ENCODE peak calls at places on chromosomes 3 and 15, in four cellular contexts. X is K562, L is HCT116, Q is HepG2. Y is an unnamed sample.

GRCh38 chr3:179450901-179451334 is 352 bp downstream of the GNB4 start:
- DNase-seq in Q (no peak), L (no peak), X (peak), Y (no peak)

GRCh38 chr3:119323401-119324107 is 29.4 kb downstream of the ARHGAP31 start:
- DNase-seq in X (no peak), Q (no peak), L (no peak), Y (no peak)

GRCh38 chr15:77853008-77853328 is 220.3 kb upstream of the LINGO1 start:
- DNase-seq in L (no peak), X (no peak), Q (no peak), Y (no peak)

GRCh38 chr3:58049143-58049785 is 41.0 kb downstream of the FLNB start:
- DNase-seq in X (peak), Q (peak), L (peak), Y (no peak)

GRCh38 chr15:53665930-53666329 is 93.5 kb downstream of the WDR72 start:
- DNase-seq in X (no peak), Q (peak), L (no peak), Y (no peak)

GRCh38 chr3:120498947-120499346 is 48.2 kb upstream of the FSTL1 start:
- DNase-seq in X (no peak), L (no peak), Q (no peak), Y (no peak)

GRCh38 chr3:24135280-24135679 is 190.2 kb downstream of the NR1D2 start:
- DNase-seq in Q (no peak), X (no peak), L (no peak), Y (no peak)

GRCh38 chr3:81741214-81741613 is 20.2 kb downstream of the GBE1 start:
- DNase-seq in Q (no peak), L (no peak), X (no peak), Y (no peak)

GRCh38 chr15:74893627-74894026 is 3.8 kb downstream of the MPI start:
- DNase-seq in Q (no peak), X (no peak), L (no peak), Y (no peak)

GRCh38 chr15:78620839-78621421 is at the start of gene CHRNA3:
- DNase-seq in Q (no peak), L (no peak), X (no peak), Y (peak)

DNA sequence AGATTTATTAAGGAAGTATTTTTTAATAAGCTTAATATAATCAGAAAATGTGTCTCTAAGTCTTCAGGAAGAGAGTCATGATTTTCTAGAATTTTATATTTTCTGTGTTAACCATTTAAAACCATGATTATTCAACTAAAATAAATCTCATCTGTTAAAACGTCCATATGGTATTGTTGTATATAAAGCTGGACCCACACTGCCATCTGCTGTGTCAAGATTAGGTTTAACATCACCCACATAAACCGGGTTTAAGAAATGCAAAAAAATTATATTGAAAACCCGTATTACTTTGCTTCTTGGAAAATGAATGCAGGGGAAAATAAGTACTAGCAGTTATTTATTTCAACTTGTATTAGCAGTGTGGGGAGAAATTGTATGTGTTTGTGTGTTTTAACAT is 9.5 kb upstream of the CCDC66 start:
- DNase-seq in L (peak), X (no peak), Q (no peak), Y (peak)
- TF ChIP-seq YY1 in L (no peak), X (no peak), Q (no peak), Y (no peak)

GRCh38 chr3:185729335-185729715 is 95.5 kb downstream of the IGF2BP2 start:
- DNase-seq in L (no peak), Q (no peak), X (no peak), Y (no peak)

GRCh38 chr3:185726254-185726967 is 98.4 kb downstream of the IGF2BP2 start:
- DNase-seq in Q (peak), L (no peak), X (no peak), Y (no peak)

GRCh38 chr3:185727873-185728272 is 97.0 kb downstream of the IGF2BP2 start:
- DNase-seq in Q (no peak), X (no peak), L (no peak), Y (no peak)

GRCh38 chr3:185730550-185730949 is 94.3 kb downstream of the IGF2BP2 start:
- DNase-seq in L (no peak), Q (no peak), X (no peak), Y (no peak)

GRCh38 chr3:185728630-185729334 is 96.1 kb downstream of the IGF2BP2 start:
- DNase-seq in L (no peak), X (no peak), Q (no peak), Y (no peak)
- TF ChIP-seq YY1 in L (no peak), X (no peak), Q (no peak), Y (peak)

DNA sequence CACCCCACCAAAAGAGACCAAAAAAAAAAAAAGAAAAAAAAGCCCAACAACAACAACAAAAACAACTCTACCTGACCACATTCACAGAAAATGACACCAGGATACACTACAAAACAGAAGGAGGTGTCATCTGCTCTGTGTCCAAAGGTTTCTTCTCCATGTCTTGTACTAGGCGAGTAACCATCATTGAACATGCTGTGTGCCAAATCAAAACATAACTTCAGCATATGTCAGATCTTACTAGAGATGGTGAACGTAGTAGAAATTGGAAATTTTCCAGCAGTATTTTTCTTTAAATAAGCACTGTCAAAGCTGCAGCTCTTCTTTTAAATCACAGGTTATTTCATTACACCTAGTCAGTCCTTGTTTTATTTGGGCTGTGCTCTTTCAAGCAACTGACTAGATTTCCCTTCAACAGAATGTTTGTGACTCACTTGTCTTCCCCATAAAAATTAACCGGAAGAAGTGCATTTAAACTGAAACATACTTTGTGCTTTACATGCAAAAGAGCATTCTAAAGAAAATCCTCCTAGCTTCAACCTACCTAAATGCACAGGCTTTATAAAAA is 46.5 kb downstream of the MSL2 start:
- DNase-seq in Q (no peak), X (no peak), L (no peak), Y (no peak)
- TF ChIP-seq YY1 in Q (no peak), X (no peak), L (no peak), Y (no peak)

GRCh38 chr3:196967412-196968232 is 1.0 kb downstream of the PIGZ start:
- DNase-seq in X (no peak), L (no peak), Q (no peak), Y (no peak)
- TF ChIP-seq YY1 in X (no peak), L (no peak), Q (no peak), Y (no peak)

DNA sequence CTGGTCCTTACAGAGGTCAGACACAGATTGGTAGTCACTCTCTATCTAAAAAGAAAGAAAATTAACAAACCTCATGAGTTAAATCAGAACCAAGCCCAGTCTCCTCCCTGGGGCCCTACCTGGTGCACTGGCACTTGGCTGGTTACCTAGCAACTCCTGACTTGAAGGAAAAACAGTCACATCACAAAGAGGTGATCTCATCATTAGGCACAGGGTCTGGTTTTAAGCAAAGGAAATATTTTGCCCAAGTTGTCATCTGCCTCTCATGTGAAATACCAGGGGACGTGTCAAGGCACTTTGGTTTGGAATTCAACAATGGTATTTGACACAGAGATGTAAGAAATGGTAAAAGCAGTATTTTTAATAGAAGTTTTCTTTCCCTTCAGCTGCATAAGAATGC is 47.7 kb upstream of the FMN1 start:
- DNase-seq in L (no peak), Q (peak), X (no peak), Y (peak)
- TF ChIP-seq YY1 in L (no peak), Q (no peak), X (no peak), Y (no peak)

DNA sequence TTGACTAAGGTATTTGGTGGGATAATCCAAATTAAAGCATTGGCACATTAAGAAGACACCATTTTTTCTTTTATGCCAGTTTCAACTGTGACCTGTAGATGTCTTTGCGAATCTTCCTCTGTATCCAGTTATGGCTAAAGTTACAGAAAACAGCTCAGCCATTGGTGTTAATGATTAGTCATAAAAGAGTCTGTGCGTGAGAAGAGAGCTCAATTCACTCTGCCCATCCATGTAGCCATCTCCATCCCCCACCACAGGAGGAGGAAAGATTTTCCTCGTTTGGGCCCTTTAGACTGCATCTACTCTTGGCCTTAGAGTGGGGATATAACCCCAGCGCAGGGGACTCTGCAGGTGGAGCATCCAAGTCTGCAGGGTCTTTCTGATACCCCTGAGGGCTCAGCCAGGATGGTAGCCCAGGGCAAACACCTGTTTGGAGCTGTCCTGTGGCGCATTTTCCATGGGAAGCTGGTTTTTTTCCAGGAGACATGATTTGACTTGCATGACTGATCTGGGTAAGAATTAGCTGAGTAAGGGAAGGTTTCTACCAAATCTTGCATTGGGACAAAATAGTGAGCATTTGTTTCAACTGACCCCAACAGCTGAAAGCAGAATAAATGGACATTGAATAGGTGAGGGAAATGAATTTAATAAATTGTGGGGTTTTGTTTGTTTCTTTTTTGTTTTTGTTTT is 29.5 kb downstream of the NANOGP8 start:
- DNase-seq in X (no peak), L (no peak), Q (no peak), Y (no peak)
- TF ChIP-seq YY1 in X (no peak), L (no peak), Q (no peak), Y (no peak)

GRCh38 chr3:51696954-51697353 is 9.9 kb upstream of the GRM2 start:
- DNase-seq in X (peak), Q (no peak), L (no peak), Y (peak)
- TF ChIP-seq YY1 in X (no peak), Q (no peak), L (no peak), Y (no peak)

DNA sequence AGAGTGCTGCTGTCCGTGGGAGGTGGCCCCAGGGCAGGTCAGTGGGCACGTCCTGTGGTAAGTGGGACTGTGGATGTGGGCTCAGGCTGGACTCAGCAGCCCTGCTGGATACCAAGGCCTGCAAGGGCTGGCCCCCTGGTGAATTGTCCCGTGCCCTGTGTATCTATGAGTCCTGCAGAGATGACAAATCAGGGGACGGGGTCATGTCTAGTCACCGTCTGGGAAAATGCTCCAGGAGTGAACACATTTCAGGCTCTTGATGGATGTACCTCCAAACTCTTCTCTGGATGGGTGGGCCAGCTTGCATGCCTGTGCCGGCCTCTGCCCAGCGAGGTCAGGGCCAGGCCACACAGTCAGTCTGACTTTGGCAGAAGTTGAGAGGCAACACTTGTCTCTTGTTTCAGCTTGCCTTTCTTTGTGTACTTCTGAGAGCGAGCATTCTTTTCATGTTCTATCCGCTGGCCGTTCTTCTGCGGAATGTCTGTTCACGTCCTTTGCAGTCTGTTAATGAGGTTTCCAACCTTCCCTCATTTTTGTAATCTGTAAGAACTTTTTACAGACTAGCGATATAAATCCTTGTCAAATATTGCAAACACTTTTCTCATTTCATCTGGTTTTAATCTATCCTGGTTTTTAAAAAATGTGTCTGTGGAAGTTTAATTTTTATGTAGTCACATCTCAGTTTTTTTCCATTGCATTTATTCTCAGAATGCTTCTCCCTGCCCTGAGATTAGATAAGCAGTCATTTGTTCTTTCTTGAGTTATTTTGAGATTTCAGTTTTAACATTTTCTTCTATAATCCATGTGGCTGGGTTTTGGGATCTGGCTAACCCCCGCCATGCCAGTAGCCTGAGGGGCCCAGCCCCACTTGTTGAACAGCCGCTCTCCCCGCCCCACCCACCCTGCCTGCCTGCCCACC is 11.3 kb upstream of the STAB1 start:
- DNase-seq in Q (peak), X (no peak), L (no peak), Y (no peak)
- TF ChIP-seq YY1 in Q (no peak), X (no peak), L (no peak), Y (no peak)